ENCODE peak calls at places on chromosomes 16 and 17, in six cellular contexts. One of them, this sample, is unnamed.

GRCh38 chr16:1183235-1183907 is 30.5 kb downstream of the CACNA1H start:
- DNase-seq in Caki2: peak
- DNase-seq in H9: no peak
- DNase-seq in nephron progenitor cell: peak
- DNase-seq in lung: no peak
- DNase-seq in stimulated activated CD8-positive, alpha-beta memory T cell treated with anti-CD3 and anti-CD28 coated beads, Interleukin-4, amount 100 ng/mL, for 4 hours: no peak
- DNase-seq in this sample: no peak

GRCh38 chr17:81406117-81406953 is 11.1 kb downstream of the BAHCC1 start:
- DNase-seq in Caki2: no peak
- DNase-seq in H9: no peak
- DNase-seq in nephron progenitor cell: peak
- DNase-seq in lung: no peak
- DNase-seq in stimulated activated CD8-positive, alpha-beta memory T cell treated with anti-CD3 and anti-CD28 coated beads, Interleukin-4, amount 100 ng/mL, for 4 hours: no peak
- DNase-seq in this sample: no peak

GRCh38 chr16:7113949-7114348 is 218.7 kb upstream of the RBFOX1 start:
- DNase-seq in Caki2: no peak
- DNase-seq in H9: no peak
- DNase-seq in nephron progenitor cell: no peak
- DNase-seq in lung: no peak
- DNase-seq in stimulated activated CD8-positive, alpha-beta memory T cell treated with anti-CD3 and anti-CD28 coated beads, Interleukin-4, amount 100 ng/mL, for 4 hours: no peak
- DNase-seq in this sample: no peak

GRCh38 chr17:50133028-50133768 is 3.2 kb upstream of the SAMD14 start:
- DNase-seq in Caki2: no peak
- DNase-seq in H9: peak
- DNase-seq in nephron progenitor cell: no peak
- DNase-seq in lung: no peak
- DNase-seq in stimulated activated CD8-positive, alpha-beta memory T cell treated with anti-CD3 and anti-CD28 coated beads, Interleukin-4, amount 100 ng/mL, for 4 hours: no peak
- DNase-seq in this sample: peak

GRCh38 chr17:82445542-82445941 is 5.0 kb downstream of the CYBC1 start:
- DNase-seq in Caki2: no peak
- DNase-seq in H9: no peak
- DNase-seq in nephron progenitor cell: no peak
- DNase-seq in lung: no peak
- DNase-seq in stimulated activated CD8-positive, alpha-beta memory T cell treated with anti-CD3 and anti-CD28 coated beads, Interleukin-4, amount 100 ng/mL, for 4 hours: no peak
- DNase-seq in this sample: no peak

GRCh38 chr16:57127037-57127763 is 34.8 kb downstream of the CPNE2 start:
- DNase-seq in Caki2: no peak
- DNase-seq in H9: no peak
- DNase-seq in nephron progenitor cell: no peak
- DNase-seq in lung: no peak
- DNase-seq in stimulated activated CD8-positive, alpha-beta memory T cell treated with anti-CD3 and anti-CD28 coated beads, Interleukin-4, amount 100 ng/mL, for 4 hours: no peak
- DNase-seq in this sample: no peak

GRCh38 chr17:77556408-77557068 is 402.0 kb upstream of the TNRC6C start:
- DNase-seq in Caki2: no peak
- DNase-seq in H9: no peak
- DNase-seq in nephron progenitor cell: no peak
- DNase-seq in lung: no peak
- DNase-seq in stimulated activated CD8-positive, alpha-beta memory T cell treated with anti-CD3 and anti-CD28 coated beads, Interleukin-4, amount 100 ng/mL, for 4 hours: no peak
- DNase-seq in this sample: no peak

GRCh38 chr16:17474037-17474436 is 3.3 kb upstream of the XYLT1 start:
- DNase-seq in Caki2: no peak
- DNase-seq in H9: no peak
- DNase-seq in nephron progenitor cell: no peak
- DNase-seq in lung: no peak
- DNase-seq in stimulated activated CD8-positive, alpha-beta memory T cell treated with anti-CD3 and anti-CD28 coated beads, Interleukin-4, amount 100 ng/mL, for 4 hours: no peak
- DNase-seq in this sample: no peak

This sample was measured in cardiac muscle cell.